ENCODE peak calls at places on chromosomes 7 and 10, in six cellular contexts. One of them, this sample, is unnamed.

GRCh38 chr7:96794063-96794462 is 84.4 kb upstream of the SEM1 start:
- DNase-seq in A549: no peak
- DNase-seq in upper lobe of left lung: no peak
- DNase-seq in CD8-positive, alpha-beta T cell: no peak
- DNase-seq in B cell: no peak
- DNase-seq in thoracic aorta: no peak
- DNase-seq in this sample: no peak

GRCh38 chr7:46015107-46015868 is 94.2 kb upstream of the IGFBP3 start:
- DNase-seq in CD8-positive, alpha-beta T cell: no peak
- DNase-seq in upper lobe of left lung: no peak
- DNase-seq in A549: no peak
- DNase-seq in B cell: no peak
- DNase-seq in thoracic aorta: no peak
- DNase-seq in this sample: no peak

GRCh38 chr7:31046723-31047122 is 5.4 kb upstream of the ADCYAP1R1 start:
- DNase-seq in thoracic aorta: no peak
- DNase-seq in CD8-positive, alpha-beta T cell: no peak
- DNase-seq in upper lobe of left lung: no peak
- DNase-seq in A549: no peak
- DNase-seq in B cell: no peak
- DNase-seq in this sample: no peak

GRCh38 chr10:110267246-110267645 is 37.5 kb downstream of the SMNDC1 start:
- DNase-seq in upper lobe of left lung: no peak
- DNase-seq in thoracic aorta: no peak
- DNase-seq in CD8-positive, alpha-beta T cell: no peak
- DNase-seq in B cell: no peak
- DNase-seq in A549: no peak
- DNase-seq in this sample: no peak

GRCh38 chr10:27998178-27998953 is 513 bp downstream of the ODAD2 start:
- DNase-seq in B cell: peak; percentile 8
- DNase-seq in upper lobe of left lung: peak; percentile 92
- DNase-seq in A549: no peak
- DNase-seq in thoracic aorta: no peak
- DNase-seq in CD8-positive, alpha-beta T cell: no peak
- DNase-seq in this sample: no peak

GRCh38 chr7:93194368-93194767 is 31.9 kb downstream of the HEPACAM2 start:
- DNase-seq in thoracic aorta: no peak
- DNase-seq in A549: no peak
- DNase-seq in B cell: no peak
- DNase-seq in CD8-positive, alpha-beta T cell: no peak
- DNase-seq in upper lobe of left lung: no peak
- DNase-seq in this sample: no peak

GRCh38 chr7:116918744-116919143 is 34.6 kb upstream of the ST7 start:
- DNase-seq in upper lobe of left lung: no peak
- DNase-seq in CD8-positive, alpha-beta T cell: no peak
- DNase-seq in A549: no peak
- DNase-seq in thoracic aorta: no peak
- DNase-seq in B cell: no peak
- DNase-seq in this sample: no peak

GRCh38 chr10:48251525-48252353 is 22.8 kb downstream of the FRMPD2 start:
- DNase-seq in B cell: no peak
- DNase-seq in CD8-positive, alpha-beta T cell: no peak
- DNase-seq in thoracic aorta: no peak
- DNase-seq in upper lobe of left lung: no peak
- DNase-seq in A549: no peak
- DNase-seq in this sample: no peak

GRCh38 chr7:151632750-151633515 is 113.2 kb upstream of the RHEB start:
- DNase-seq in thoracic aorta: no peak
- DNase-seq in upper lobe of left lung: peak; percentile 88
- DNase-seq in B cell: peak; percentile 81
- DNase-seq in A549: no peak
- DNase-seq in CD8-positive, alpha-beta T cell: peak; percentile 41
- DNase-seq in this sample: peak; percentile 50

GRCh38 chr10:69567920-69568319 is 5.3 kb downstream of the NEUROG3 start:
- DNase-seq in A549: peak; percentile 24
- DNase-seq in upper lobe of left lung: no peak
- DNase-seq in thoracic aorta: no peak
- DNase-seq in B cell: no peak
- DNase-seq in CD8-positive, alpha-beta T cell: no peak
- DNase-seq in this sample: no peak

GRCh38 chr7:94129443-94130140 is 125.4 kb upstream of the BET1 start:
- DNase-seq in thoracic aorta: no peak
- DNase-seq in CD8-positive, alpha-beta T cell: no peak
- DNase-seq in B cell: no peak
- DNase-seq in upper lobe of left lung: no peak
- DNase-seq in A549: peak; percentile 69
- DNase-seq in this sample: no peak

GRCh38 chr7:152512711-152513110 is 76.9 kb upstream of the KMT2C start:
- DNase-seq in A549: no peak
- DNase-seq in upper lobe of left lung: no peak
- DNase-seq in thoracic aorta: no peak
- DNase-seq in CD8-positive, alpha-beta T cell: no peak
- DNase-seq in B cell: peak; percentile 24
- DNase-seq in this sample: no peak

GRCh38 chr7:80133361-80134104 is 1.1 kb upstream of the GNAI1 start:
- DNase-seq in CD8-positive, alpha-beta T cell: no peak
- DNase-seq in A549: no peak
- DNase-seq in B cell: no peak
- DNase-seq in thoracic aorta: no peak
- DNase-seq in upper lobe of left lung: no peak
- DNase-seq in this sample: no peak

GRCh38 chr7:80129785-80130184 is 4.8 kb upstream of the GNAI1 start:
- DNase-seq in B cell: no peak
- DNase-seq in CD8-positive, alpha-beta T cell: no peak
- DNase-seq in A549: no peak
- DNase-seq in upper lobe of left lung: no peak
- DNase-seq in thoracic aorta: no peak
- DNase-seq in this sample: no peak

GRCh38 chr7:80134105-80134535 is 511 bp upstream of the GNAI1 start:
- DNase-seq in thoracic aorta: peak; percentile 36
- DNase-seq in CD8-positive, alpha-beta T cell: no peak
- DNase-seq in A549: no peak
- DNase-seq in B cell: no peak
- DNase-seq in upper lobe of left lung: no peak
- DNase-seq in this sample: no peak

GRCh38 chr7:80134536-80135305 is at the start of gene GNAI1:
- DNase-seq in upper lobe of left lung: peak; percentile 94
- DNase-seq in B cell: peak; percentile 13
- DNase-seq in CD8-positive, alpha-beta T cell: no peak
- DNase-seq in A549: peak; percentile 58
- DNase-seq in thoracic aorta: no peak
- DNase-seq in this sample: no peak

DNA sequence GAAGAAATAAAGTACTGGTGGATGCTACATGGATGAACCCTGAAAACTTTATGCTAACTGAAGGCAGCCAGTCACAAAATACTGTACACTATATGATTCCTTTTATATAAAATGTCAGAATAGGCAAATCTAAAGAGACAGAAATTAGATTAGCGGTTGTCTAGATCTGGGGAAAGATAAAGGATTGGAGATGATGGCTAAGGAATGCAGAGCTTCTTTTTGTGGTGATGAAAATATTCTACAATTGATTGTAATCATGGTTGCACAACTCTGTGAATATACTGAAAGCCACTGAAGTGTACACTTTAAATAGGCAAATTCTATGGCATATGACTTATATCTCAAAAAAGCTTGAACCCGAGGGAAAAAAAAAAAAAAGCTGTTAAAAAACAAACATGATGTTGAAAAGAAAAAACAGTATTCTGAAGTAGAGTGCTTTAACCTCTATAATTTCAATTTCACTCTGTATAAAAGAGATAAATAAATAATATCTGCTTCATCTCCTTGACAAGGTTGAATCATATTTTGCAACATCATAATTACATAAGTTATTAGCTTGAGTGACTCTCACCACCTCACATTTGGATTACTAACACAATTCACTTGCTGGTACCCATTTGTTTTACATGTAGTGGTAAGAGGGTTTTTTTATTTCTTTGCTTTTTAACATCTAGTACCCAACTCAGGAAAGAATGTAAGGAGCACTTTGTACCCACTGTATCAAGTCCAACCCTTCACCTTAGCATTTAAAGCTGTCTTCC is 2.8 kb upstream of the GNAI1 start:
- DNase-seq in thoracic aorta: no peak
- DNase-seq in upper lobe of left lung: no peak
- DNase-seq in CD8-positive, alpha-beta T cell: no peak
- DNase-seq in B cell: no peak
- DNase-seq in A549: no peak
- DNase-seq in this sample: no peak
- TF ChIP-seq CTCF in thoracic aorta: no peak
- TF ChIP-seq CTCF in upper lobe of left lung: no peak
- TF ChIP-seq CTCF in CD8-positive, alpha-beta T cell: no peak
- TF ChIP-seq CTCF in B cell: no peak
- TF ChIP-seq CTCF in A549: no peak
- TF ChIP-seq CTCF in this sample: no peak

GRCh38 chr7:40186586-40186985 is 51.8 kb downstream of the SUGCT start:
- DNase-seq in A549: no peak
- DNase-seq in thoracic aorta: no peak
- DNase-seq in CD8-positive, alpha-beta T cell: no peak
- DNase-seq in B cell: no peak
- DNase-seq in upper lobe of left lung: no peak
- DNase-seq in this sample: no peak
- TF ChIP-seq CTCF in A549: no peak
- TF ChIP-seq CTCF in thoracic aorta: no peak
- TF ChIP-seq CTCF in CD8-positive, alpha-beta T cell: no peak
- TF ChIP-seq CTCF in B cell: no peak
- TF ChIP-seq CTCF in upper lobe of left lung: no peak
- TF ChIP-seq CTCF in this sample: no peak

DNA sequence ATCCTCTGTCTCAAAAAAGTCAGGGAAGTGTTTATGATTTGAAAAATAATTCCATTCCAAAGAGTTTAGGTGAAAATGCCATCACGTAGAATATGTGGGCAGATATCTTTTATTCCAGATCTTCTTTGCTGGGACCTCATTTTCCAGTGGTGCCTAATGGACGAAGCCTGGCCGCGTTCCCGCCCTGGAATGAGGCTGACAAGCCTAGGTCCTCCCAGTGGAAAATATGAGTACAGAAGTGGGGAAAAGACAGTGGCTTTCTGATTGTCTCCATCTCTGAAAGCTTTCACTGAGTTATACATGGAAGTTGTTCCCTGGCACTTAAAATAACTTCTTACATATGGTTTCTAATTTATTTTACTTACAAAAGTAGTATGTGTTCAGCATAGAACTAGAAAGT is 139.4 kb downstream of the TACC2 start:
- DNase-seq in CD8-positive, alpha-beta T cell: no peak
- DNase-seq in upper lobe of left lung: no peak
- DNase-seq in thoracic aorta: no peak
- DNase-seq in A549: no peak
- DNase-seq in B cell: no peak
- DNase-seq in this sample: no peak
- TF ChIP-seq CTCF in CD8-positive, alpha-beta T cell: no peak
- TF ChIP-seq CTCF in upper lobe of left lung: no peak
- TF ChIP-seq CTCF in thoracic aorta: peak; percentile 37
- TF ChIP-seq CTCF in A549: no peak
- TF ChIP-seq CTCF in B cell: no peak
- TF ChIP-seq CTCF in this sample: no peak

DNA sequence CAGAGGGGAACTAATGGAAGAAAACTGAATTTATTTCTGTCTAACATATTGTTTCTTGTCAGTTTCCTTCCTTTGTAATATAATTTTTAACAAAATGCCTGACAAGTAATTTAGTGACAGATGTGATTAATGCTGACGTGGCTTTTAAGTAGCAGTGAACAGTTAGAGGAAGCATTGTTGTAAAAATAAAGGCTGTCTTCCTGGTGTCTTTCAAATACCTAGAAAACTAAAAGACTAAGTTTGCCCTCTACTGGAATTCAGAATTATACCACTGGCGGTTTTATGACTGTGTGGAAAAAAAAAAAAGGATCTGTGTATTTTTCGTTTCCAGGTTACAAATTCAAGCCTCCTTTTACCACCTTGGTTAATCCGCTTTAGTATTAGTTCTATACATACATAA is 217.1 kb upstream of the DPP6 start:
- DNase-seq in CD8-positive, alpha-beta T cell: no peak
- DNase-seq in thoracic aorta: no peak
- DNase-seq in A549: no peak
- DNase-seq in B cell: no peak
- DNase-seq in upper lobe of left lung: no peak
- DNase-seq in this sample: no peak
- TF ChIP-seq CTCF in CD8-positive, alpha-beta T cell: no peak
- TF ChIP-seq CTCF in thoracic aorta: no peak
- TF ChIP-seq CTCF in A549: no peak
- TF ChIP-seq CTCF in B cell: no peak
- TF ChIP-seq CTCF in upper lobe of left lung: no peak
- TF ChIP-seq CTCF in this sample: no peak

GRCh38 chr10:94680544-94680943 is 3.0 kb upstream of the CYP2C18 start:
- DNase-seq in upper lobe of left lung: no peak
- DNase-seq in A549: peak; percentile 21
- DNase-seq in thoracic aorta: no peak
- DNase-seq in CD8-positive, alpha-beta T cell: no peak
- DNase-seq in B cell: no peak
- DNase-seq in this sample: no peak

GRCh38 chr10:94673614-94674321 is 9.8 kb upstream of the CYP2C18 start:
- DNase-seq in CD8-positive, alpha-beta T cell: no peak
- DNase-seq in upper lobe of left lung: no peak
- DNase-seq in thoracic aorta: no peak
- DNase-seq in B cell: no peak
- DNase-seq in A549: no peak
- DNase-seq in this sample: no peak

GRCh38 chr10:94683214-94684054 is at the start of gene CYP2C18:
- DNase-seq in A549: no peak
- DNase-seq in thoracic aorta: no peak
- DNase-seq in upper lobe of left lung: no peak
- DNase-seq in B cell: no peak
- DNase-seq in CD8-positive, alpha-beta T cell: no peak
- DNase-seq in this sample: no peak

GRCh38 chr10:94678475-94678874 is 5.1 kb upstream of the CYP2C18 start:
- DNase-seq in thoracic aorta: no peak
- DNase-seq in A549: no peak
- DNase-seq in B cell: no peak
- DNase-seq in CD8-positive, alpha-beta T cell: no peak
- DNase-seq in upper lobe of left lung: no peak
- DNase-seq in this sample: no peak

GRCh38 chr10:94677691-94678090 is 5.8 kb upstream of the CYP2C18 start:
- DNase-seq in A549: peak; percentile 25
- DNase-seq in CD8-positive, alpha-beta T cell: no peak
- DNase-seq in B cell: no peak
- DNase-seq in upper lobe of left lung: no peak
- DNase-seq in thoracic aorta: no peak
- DNase-seq in this sample: no peak
- TF ChIP-seq CTCF in A549: no peak
- TF ChIP-seq CTCF in CD8-positive, alpha-beta T cell: no peak
- TF ChIP-seq CTCF in B cell: no peak
- TF ChIP-seq CTCF in upper lobe of left lung: no peak
- TF ChIP-seq CTCF in thoracic aorta: no peak
- TF ChIP-seq CTCF in this sample: no peak

DNA sequence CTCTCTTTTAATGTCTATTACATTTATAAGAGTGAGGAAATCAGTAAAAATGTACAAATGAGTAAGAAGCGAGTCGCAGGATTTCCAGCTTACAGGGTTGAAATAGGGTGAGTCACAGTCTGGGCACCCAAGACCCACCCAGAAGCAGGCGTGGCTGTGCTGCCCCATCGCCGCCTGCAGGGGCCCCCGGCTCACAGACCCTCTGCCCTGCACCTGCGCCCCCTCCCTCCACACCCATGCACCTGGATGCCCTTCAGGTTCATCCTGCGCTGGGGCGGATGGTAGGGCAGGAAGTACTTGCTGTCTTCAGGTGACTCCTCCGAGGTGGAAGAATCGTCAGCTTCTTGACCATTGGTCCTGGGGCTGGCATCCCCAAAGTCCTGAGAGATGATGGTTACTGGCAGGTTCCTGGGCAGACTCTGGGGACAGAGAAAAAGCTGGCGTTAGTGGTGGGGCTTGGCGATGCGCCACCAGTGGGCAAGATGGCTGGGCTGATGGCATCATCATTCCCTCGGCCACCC is 90.2 kb upstream of the GNA12 start:
- DNase-seq in upper lobe of left lung: no peak
- DNase-seq in CD8-positive, alpha-beta T cell: no peak
- DNase-seq in A549: peak; percentile 55
- DNase-seq in B cell: no peak
- DNase-seq in thoracic aorta: no peak
- DNase-seq in this sample: no peak
- TF ChIP-seq CTCF in upper lobe of left lung: no peak
- TF ChIP-seq CTCF in CD8-positive, alpha-beta T cell: no peak
- TF ChIP-seq CTCF in A549: no peak
- TF ChIP-seq CTCF in B cell: no peak
- TF ChIP-seq CTCF in thoracic aorta: no peak
- TF ChIP-seq CTCF in this sample: no peak

This sample was measured in natural killer cell.